ENCODE peak calls at places on chromosomes 5 and 9, in six cellular contexts. I, W, S, H, G and B are unnamed samples. For H3K9me3, the result is how much of the 10 kb centered on the place peaks cover.

GRCh38 chr5:101418735-101419134 is 515.7 kb upstream of the ST8SIA4 start:
- DNase-seq in I (no peak), W (no peak), S (no peak), H (no peak), G (no peak), B (no peak)

GRCh38 chr5:59190746-59191145 is 607.9 kb downstream of the RAB3C start:
- DNase-seq in I (no peak), W (no peak), S (no peak), H (no peak), G (no peak), B (no peak)

GRCh38 chr9:135336722-135337490 is 142.7 kb upstream of the PPP1R26 start:
- DNase-seq in I (no peak), W (no peak), S (no peak), H (no peak), G (no peak), B (no peak)

GRCh38 chr9:70936536-70936935 is 184.9 kb downstream of the TRPM3 start:
- DNase-seq in I (no peak), W (no peak), S (no peak), H (no peak), G (no peak), B (no peak)

GRCh38 chr9:581673-582497 is 259.6 kb upstream of the DMRT1 start:
- DNase-seq in I (no peak), W (no peak), S (no peak), H (no peak), G (no peak), B (no peak)

GRCh38 chr9:26169684-26170083 is 491.4 kb upstream of the TUSC1 start:
- DNase-seq in I (peak), W (no peak), S (no peak), H (no peak), G (no peak), B (no peak)

GRCh38 chr5:172166030-172166429 is 22.0 kb downstream of the STK10 start:
- DNase-seq in I (no peak), W (no peak), S (no peak), H (no peak), G (no peak), B (no peak)

GRCh38 chr5:98679963-98680362 is 93.5 kb upstream of the RGMB start:
- DNase-seq in I (peak), W (no peak), S (no peak), H (no peak), G (no peak), B (no peak)

DNA sequence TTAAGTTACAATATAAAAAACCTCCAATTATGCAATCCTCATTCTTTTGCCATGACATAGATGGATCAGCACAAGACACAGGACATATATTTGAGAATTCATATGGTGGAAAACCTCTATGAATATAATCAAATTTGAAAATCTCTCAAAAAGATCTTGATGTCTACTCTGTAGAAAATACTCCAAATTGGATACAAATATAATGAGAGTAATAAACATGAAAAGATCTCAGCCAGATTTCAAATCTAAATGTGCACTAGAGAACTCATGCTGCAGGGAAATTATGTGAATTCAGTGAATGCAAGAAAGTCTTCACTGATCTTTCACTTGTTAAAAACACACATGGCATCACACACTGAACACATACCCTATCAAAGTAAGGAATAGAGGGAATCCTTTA is 13.8 kb downstream of the PCDHB15 start:
- DNase-seq in I (no peak), W (no peak), S (no peak), H (no peak), G (no peak), B (no peak)
- H3K9me3 ChIP-seq in I (under half), W (half or more), S (under half), H (half or more), G (half or more), B (under half)

GRCh38 chr9:101387871-101388506 is 3.2 kb upstream of the BAAT start:
- DNase-seq in I (peak), W (no peak), S (no peak), H (no peak), G (no peak), B (no peak)
- H3K9me3 ChIP-seq in I (under half), W (under half), S (under half), H (under half), G (under half), B (under half)

GRCh38 chr9:24502548-24502947 is 43.1 kb downstream of the IZUMO3 start:
- DNase-seq in I (no peak), W (no peak), S (no peak), H (no peak), G (no peak), B (no peak)
- H3K9me3 ChIP-seq in I (under half), W (under half), S (under half), H (under half), G (under half), B (under half)

GRCh38 chr5:145915970-145916638 is 20.3 kb upstream of the SH3RF2 start:
- DNase-seq in I (no peak), W (no peak), S (no peak), H (no peak), G (no peak), B (no peak)
- H3K9me3 ChIP-seq in I (under half), W (under half), S (under half), H (under half), G (under half), B (under half)

GRCh38 chr5:179065703-179066102 is 5.5 kb downstream of the ZNF354C start:
- DNase-seq in I (no peak), W (no peak), S (no peak), H (no peak), G (no peak), B (no peak)
- H3K9me3 ChIP-seq in I (under half), W (under half), S (under half), H (half or more), G (under half), B (under half)